ENCODE peak calls at places on chromosomes 7 and 10, in six cellular contexts. G is Peyer's patch, L is astrocyte of the spinal cord, O is AG10803, K is neuronal stem cell, I is skeletal muscle cell. Y is an unnamed sample.
A peak's percentile ranks its signal among the peaks of the same experiment; 100 is the strongest.

GRCh38 chr10:35443858-35444257 is 107.5 kb downstream of the CCNY start:
- DNase-seq in G (no peak), L (no peak), O (no peak), K (no peak), I (no peak), Y (no peak)

GRCh38 chr7:23018747-23019146 is 4.8 kb upstream of the HYCC1 start:
- DNase-seq in G (no peak), L (no peak), O (no peak), K (peak; percentile 12), I (no peak), Y (no peak)

GRCh38 chr7:1555046-1555812 is 776 bp downstream of the TMEM184A start:
- DNase-seq in G (peak; percentile 91), L (peak; percentile 78), O (peak; percentile 84), K (no peak), I (peak; percentile 78), Y (no peak)

GRCh38 chr10:58152698-58153263 is 114.9 kb downstream of the IPMK start:
- DNase-seq in G (peak; percentile 69), L (peak; percentile 68), O (peak; percentile 67), K (peak; percentile 39), I (peak; percentile 22), Y (peak; percentile 39)

GRCh38 chr10:46283217-46283944 is 3.4 kb upstream of the ANTXRL start:
- DNase-seq in G (no peak), L (no peak), O (no peak), K (no peak), I (no peak), Y (no peak)

GRCh38 chr7:117132385-117133120 is 179.3 kb downstream of the ST7 start:
- DNase-seq in G (no peak), L (peak; percentile 93), O (peak; percentile 96), K (no peak), I (peak; percentile 79), Y (no peak)

GRCh38 chr10:3532644-3533043 is 252.4 kb downstream of the KLF6 start:
- DNase-seq in G (no peak), L (peak; percentile 39), O (no peak), K (no peak), I (no peak), Y (no peak)

GRCh38 chr10:132532784-132533560 is 4.6 kb upstream of the INPP5A start:
- DNase-seq in G (peak; percentile 23), L (peak; percentile 94), O (peak; percentile 66), K (no peak), I (peak; percentile 51), Y (no peak)

GRCh38 chr10:69800109-69800508 is 1.6 kb upstream of the COL13A1 start:
- DNase-seq in G (peak; percentile 55), L (peak; percentile 76), O (peak; percentile 56), K (peak; percentile 67), I (no peak), Y (no peak)

GRCh38 chr7:44102846-44103565 is 1.1 kb upstream of the AEBP1 start:
- DNase-seq in G (no peak), L (no peak), O (no peak), K (no peak), I (no peak), Y (no peak)

GRCh38 chr10:51700228-51700835 is 937 bp upstream of the CSTF2T start:
- DNase-seq in G (no peak), L (peak; percentile 14), O (no peak), K (no peak), I (no peak), Y (no peak)

GRCh38 chr10:132229834-132230556 is 43.2 kb downstream of the DPYSL4 start:
- DNase-seq in G (peak; percentile 58), L (no peak), O (no peak), K (no peak), I (no peak), Y (no peak)

GRCh38 chr10:72736176-72736795 is 44.3 kb downstream of the MCU start:
- DNase-seq in G (no peak), L (peak; percentile 49), O (peak; percentile 94), K (no peak), I (peak; percentile 19), Y (no peak)

GRCh38 chr10:97024181-97025073 is 161.3 kb downstream of the SLIT1 start:
- DNase-seq in G (peak; percentile 72), L (peak; percentile 77), O (peak; percentile 27), K (no peak), I (no peak), Y (no peak)

GRCh38 chr10:69061305-69062161 is 26.4 kb upstream of the SRGN start:
- DNase-seq in G (peak; percentile 86), L (peak; percentile 94), O (peak; percentile 98), K (no peak), I (peak; percentile 99), Y (no peak)

GRCh38 chr10:79929409-79929904 is 19.4 kb downstream of the SFTPD start:
- DNase-seq in G (peak; percentile 88), L (peak; percentile 61), O (peak; percentile 60), K (peak; percentile 65), I (no peak), Y (peak; percentile 39)

GRCh38 chr10:99564361-99564760 is 31.6 kb downstream of the NKX2-3 start:
- DNase-seq in G (no peak), L (no peak), O (no peak), K (no peak), I (no peak), Y (no peak)

GRCh38 chr10:70849582-70850016 is 33.9 kb downstream of the SGPL1 start:
- DNase-seq in G (no peak), L (peak; percentile 79), O (peak; percentile 89), K (no peak), I (peak; percentile 44), Y (peak; percentile 37)

GRCh38 chr10:84665883-84666463 is 337.6 kb downstream of the CCSER2 start:
- DNase-seq in G (no peak), L (no peak), O (no peak), K (no peak), I (no peak), Y (peak; percentile 44)

GRCh38 chr10:51416494-51416893 is 282.9 kb downstream of the CSTF2T start:
- DNase-seq in G (no peak), L (no peak), O (no peak), K (no peak), I (no peak), Y (no peak)

GRCh38 chr7:108584211-108584610 is 14.5 kb downstream of the DNAJB9 start:
- DNase-seq in G (no peak), L (no peak), O (no peak), K (no peak), I (no peak), Y (no peak)

GRCh38 chr10:129963076-129963830 is 821 bp downstream of the EBF3 start:
- DNase-seq in G (no peak), L (no peak), O (peak; percentile 22), K (peak; percentile 57), I (no peak), Y (no peak)
- H3K4me3 ChIP-seq in G (peak overlapping the region; percentile 25), L (peak overlapping the region; percentile 43), O (peak overlapping the region; percentile 63), K (peak overlapping the region; percentile 44), I (peak overlapping the region; percentile 67), Y (peak overlapping the region; percentile 18)

DNA sequence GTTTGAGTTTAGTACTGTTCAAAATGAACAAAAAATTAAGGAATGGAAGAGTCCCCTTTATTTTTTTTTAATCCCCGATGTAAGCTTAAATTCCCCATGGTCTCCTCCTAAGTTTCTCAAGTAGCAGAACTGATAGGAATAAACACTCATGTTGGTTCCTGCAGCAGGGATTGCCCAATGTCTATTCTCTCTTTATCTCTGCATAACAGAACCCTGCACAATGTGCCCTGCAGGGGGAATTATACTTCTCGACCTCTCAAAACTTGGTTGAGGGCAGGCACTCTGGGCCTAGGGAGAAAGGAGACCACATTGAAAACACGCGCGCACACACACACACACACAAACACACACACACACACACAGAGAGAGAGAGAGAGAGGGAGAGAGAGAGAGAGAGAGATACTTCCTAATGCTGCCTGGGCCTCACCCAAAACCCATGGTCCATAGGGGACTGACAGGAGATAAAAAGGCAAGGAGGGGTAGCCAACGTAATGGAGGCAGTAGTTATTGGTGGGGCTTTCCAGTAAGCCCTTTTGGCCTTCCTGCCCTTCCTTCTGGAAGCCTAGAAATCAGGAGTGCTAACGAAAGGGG is 22.7 kb downstream of the JAZF1 start:
- DNase-seq in G (no peak), L (no peak), O (no peak), K (no peak), I (no peak), Y (no peak)
- H3K4me3 ChIP-seq in G (no peak overlapping the region), L (no peak overlapping the region), O (no peak overlapping the region), K (no peak overlapping the region), I (no peak overlapping the region), Y (no peak overlapping the region)

GRCh38 chr10:15201589-15202300 is 33.3 kb upstream of the NMT2 start:
- DNase-seq in G (no peak), L (peak; percentile 69), O (peak; percentile 34), K (no peak), I (no peak), Y (no peak)
- H3K4me3 ChIP-seq in G (no peak overlapping the region), L (no peak overlapping the region), O (no peak overlapping the region), K (no peak overlapping the region), I (no peak overlapping the region), Y (no peak overlapping the region)

GRCh38 chr7:73919694-73920375 is 58.9 kb downstream of the TMEM270 start:
- DNase-seq in G (no peak), L (no peak), O (no peak), K (no peak), I (no peak), Y (no peak)
- H3K4me3 ChIP-seq in G (no peak overlapping the region), L (no peak overlapping the region), O (no peak overlapping the region), K (no peak overlapping the region), I (no peak overlapping the region), Y (no peak overlapping the region)

GRCh38 chr10:103917326-103918052 is 495 bp downstream of the STN1 start:
- DNase-seq in G (peak; percentile 65), L (no peak), O (no peak), K (peak; percentile 8), I (no peak), Y (peak; percentile 18)

GRCh38 chr10:103918053-103918846 is at the start of gene STN1:
- DNase-seq in G (peak; percentile 99), L (peak; percentile 98), O (peak; percentile 96), K (peak; percentile 91), I (peak; percentile 89), Y (peak; percentile 90)

GRCh38 chr10:103916901-103917300 is 1.1 kb downstream of the STN1 start:
- DNase-seq in G (no peak), L (no peak), O (no peak), K (no peak), I (no peak), Y (no peak)

GRCh38 chr10:103915794-103916193 is 2.2 kb downstream of the STN1 start:
- DNase-seq in G (peak; percentile 68), L (no peak), O (no peak), K (no peak), I (no peak), Y (no peak)

GRCh38 chr10:103916254-103916653 is 1.7 kb downstream of the STN1 start:
- DNase-seq in G (no peak), L (no peak), O (no peak), K (no peak), I (no peak), Y (no peak)
- H3K4me3 ChIP-seq in G (no peak overlapping the region), L (peak overlapping the region; percentile 70), O (no peak overlapping the region), K (no peak overlapping the region), I (peak overlapping the region; percentile 71), Y (no peak overlapping the region)